ENCODE peak calls at places on chromosomes 7 and 10, in four cellular contexts. One of them, this sample, is unnamed.

GRCh38 chr7:135808206-135808605 is 59.6 kb upstream of the FAM180A start:
- DNase-seq in HCT116: no peak
- DNase-seq in HepG2: no peak
- DNase-seq in K562: no peak
- DNase-seq in this sample: no peak

GRCh38 chr10:22481106-22481505 is 135.8 kb downstream of the SPAG6 start:
- DNase-seq in HCT116: no peak
- DNase-seq in K562: no peak
- DNase-seq in HepG2: no peak
- DNase-seq in this sample: no peak

GRCh38 chr10:60399343-60399742 is 9.7 kb upstream of the ANK3 start:
- DNase-seq in HCT116: no peak
- DNase-seq in HepG2: no peak
- DNase-seq in K562: no peak
- DNase-seq in this sample: no peak

GRCh38 chr10:60488111-60488669 is 98.5 kb upstream of the ANK3 start:
- DNase-seq in K562: no peak
- DNase-seq in HCT116: no peak
- DNase-seq in HepG2: no peak
- DNase-seq in this sample: no peak

GRCh38 chr10:20898851-20899250 is 1.7 kb upstream of the NEBL start:
- DNase-seq in HepG2: no peak
- DNase-seq in K562: no peak
- DNase-seq in HCT116: no peak
- DNase-seq in this sample: no peak

GRCh38 chr10:57188846-57189245 is 827.8 kb upstream of the ZWINT start:
- DNase-seq in HCT116: no peak
- DNase-seq in K562: no peak
- DNase-seq in HepG2: no peak
- DNase-seq in this sample: no peak

GRCh38 chr7:57327081-57327480 is 122.9 kb upstream of the ZNF716 start:
- DNase-seq in HCT116: no peak
- DNase-seq in K562: no peak
- DNase-seq in HepG2: no peak
- DNase-seq in this sample: no peak

GRCh38 chr10:122551450-122551849 is 9.1 kb upstream of the DMBT1 start:
- DNase-seq in K562: no peak
- DNase-seq in HepG2: peak
- DNase-seq in HCT116: no peak
- DNase-seq in this sample: no peak

GRCh38 chr10:110918633-110919348 is at the start of gene BBIP1:
- DNase-seq in HCT116: peak
- DNase-seq in HepG2: peak
- DNase-seq in K562: no peak
- DNase-seq in this sample: peak

GRCh38 chr7:473870-474604 is 45.6 kb downstream of the PDGFA start:
- DNase-seq in HepG2: no peak
- DNase-seq in HCT116: no peak
- DNase-seq in K562: no peak
- DNase-seq in this sample: no peak

GRCh38 chr7:472640-472957 is 47.0 kb downstream of the PDGFA start:
- DNase-seq in K562: no peak
- DNase-seq in HCT116: no peak
- DNase-seq in HepG2: no peak
- DNase-seq in this sample: no peak

GRCh38 chr7:471191-471865 is 48.3 kb downstream of the PDGFA start:
- DNase-seq in HCT116: no peak
- DNase-seq in K562: peak
- DNase-seq in HepG2: no peak
- DNase-seq in this sample: no peak

GRCh38 chr7:473211-473734 is 46.4 kb downstream of the PDGFA start:
- DNase-seq in HCT116: no peak
- DNase-seq in K562: no peak
- DNase-seq in HepG2: no peak
- DNase-seq in this sample: no peak

GRCh38 chr7:471866-472639 is 47.6 kb downstream of the PDGFA start:
- DNase-seq in HepG2: peak
- DNase-seq in K562: peak
- DNase-seq in HCT116: no peak
- DNase-seq in this sample: no peak
- TF ChIP-seq SIN3A in HepG2: no peak
- TF ChIP-seq SIN3A in K562: no peak
- TF ChIP-seq SIN3A in HCT116: no peak
- TF ChIP-seq SIN3A in this sample: no peak

GRCh38 chr7:38105874-38106483 is 72.1 kb upstream of the STARD3NL start:
- DNase-seq in K562: peak
- DNase-seq in HCT116: peak
- DNase-seq in HepG2: peak
- DNase-seq in this sample: peak
- TF ChIP-seq SIN3A in K562: no peak
- TF ChIP-seq SIN3A in HCT116: no peak
- TF ChIP-seq SIN3A in HepG2: no peak
- TF ChIP-seq SIN3A in this sample: no peak

GRCh38 chr10:50917486-50917885 is 32.1 kb upstream of the A1CF start:
- DNase-seq in HCT116: no peak
- DNase-seq in HepG2: no peak
- DNase-seq in K562: no peak
- DNase-seq in this sample: no peak

GRCh38 chr10:50919010-50919409 is 33.6 kb upstream of the A1CF start:
- DNase-seq in K562: no peak
- DNase-seq in HCT116: no peak
- DNase-seq in HepG2: no peak
- DNase-seq in this sample: no peak

GRCh38 chr10:50918529-50918928 is 33.1 kb upstream of the A1CF start:
- DNase-seq in K562: no peak
- DNase-seq in HCT116: no peak
- DNase-seq in HepG2: no peak
- DNase-seq in this sample: no peak
- TF ChIP-seq SIN3A in K562: no peak
- TF ChIP-seq SIN3A in HCT116: no peak
- TF ChIP-seq SIN3A in HepG2: no peak
- TF ChIP-seq SIN3A in this sample: no peak

DNA sequence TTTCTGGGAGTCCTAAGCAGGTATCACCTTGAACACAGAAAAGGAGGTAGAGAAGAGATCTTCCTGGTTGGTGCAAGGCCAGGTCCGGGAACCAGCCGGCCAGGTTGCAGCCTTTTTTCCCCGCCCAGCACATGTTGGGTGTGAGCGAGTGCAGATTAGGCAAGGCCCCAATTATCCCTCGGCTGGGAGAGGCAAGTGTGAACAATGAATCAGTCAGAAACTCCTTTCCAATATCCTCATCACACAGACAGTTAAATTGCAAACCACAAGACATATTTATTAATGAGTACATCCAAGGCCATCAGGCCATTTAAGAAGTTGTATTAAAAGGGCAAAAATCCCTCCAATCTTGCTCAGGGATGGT is 115.0 kb upstream of the AFAP1L2 start:
- DNase-seq in K562: no peak
- DNase-seq in HCT116: peak
- DNase-seq in HepG2: no peak
- DNase-seq in this sample: peak
- TF ChIP-seq SIN3A in K562: no peak
- TF ChIP-seq SIN3A in HCT116: no peak
- TF ChIP-seq SIN3A in HepG2: no peak
- TF ChIP-seq SIN3A in this sample: no peak

DNA sequence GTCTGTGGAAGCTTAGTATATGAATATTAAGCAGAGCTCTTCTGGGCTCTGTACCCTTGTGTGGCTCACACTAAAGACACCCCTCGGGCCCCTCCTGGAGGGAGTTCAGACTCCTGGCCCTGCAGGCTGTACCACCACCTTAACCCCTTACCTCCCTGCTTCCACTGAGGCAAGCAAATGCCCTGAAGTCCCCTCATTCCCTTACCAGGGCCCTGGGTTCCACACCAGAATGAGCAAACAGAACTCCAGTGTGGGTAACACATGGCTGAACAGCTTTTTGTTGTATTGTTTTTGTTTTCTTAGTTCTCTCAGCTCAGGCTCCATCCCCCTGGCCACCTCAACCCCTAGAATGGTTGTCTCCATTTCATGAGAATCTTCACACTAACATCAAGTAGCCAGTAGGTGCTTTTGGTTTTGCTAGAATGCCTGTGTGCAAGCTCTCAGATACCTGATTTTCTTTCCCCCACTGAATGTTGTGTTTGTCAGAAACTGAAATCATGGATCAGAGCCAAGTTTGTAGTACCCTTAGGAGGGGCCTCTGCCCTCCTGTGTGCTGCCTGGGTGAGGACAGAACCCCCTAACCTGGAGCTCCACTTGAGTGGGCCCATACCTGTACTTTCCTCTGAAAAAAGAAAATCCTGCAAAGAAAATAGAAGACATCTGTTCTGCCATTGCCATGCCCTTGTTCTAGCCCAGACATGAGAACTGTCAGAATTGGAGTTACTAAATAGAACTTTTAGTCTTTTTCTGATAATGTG is 2.8 kb upstream of the WAPL start:
- DNase-seq in K562: no peak
- DNase-seq in HepG2: no peak
- DNase-seq in HCT116: no peak
- DNase-seq in this sample: no peak
- TF ChIP-seq SIN3A in K562: no peak
- TF ChIP-seq SIN3A in HepG2: no peak
- TF ChIP-seq SIN3A in HCT116: no peak
- TF ChIP-seq SIN3A in this sample: no peak

DNA sequence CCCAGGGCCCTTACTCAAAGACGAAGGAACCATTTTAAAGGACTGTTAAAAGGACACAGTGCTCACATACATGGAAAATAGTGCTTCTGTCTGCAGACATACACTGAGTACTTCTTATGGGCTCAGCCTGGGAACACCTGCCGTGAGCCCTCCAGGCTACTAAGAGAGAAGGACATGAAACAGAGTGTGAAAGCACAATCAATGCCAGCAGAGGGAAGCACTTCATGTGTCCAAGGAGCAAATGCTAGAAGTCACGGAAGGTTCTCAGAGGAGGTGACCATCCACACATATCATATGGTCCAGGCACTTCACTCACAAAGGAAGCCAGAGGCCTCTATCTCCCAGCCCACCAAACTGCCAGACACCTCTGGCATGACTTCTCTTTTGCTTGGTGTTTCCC is 15.5 kb downstream of the ELMO1 start:
- DNase-seq in HepG2: no peak
- DNase-seq in K562: no peak
- DNase-seq in HCT116: no peak
- DNase-seq in this sample: no peak
- TF ChIP-seq SIN3A in HepG2: no peak
- TF ChIP-seq SIN3A in K562: no peak
- TF ChIP-seq SIN3A in HCT116: no peak
- TF ChIP-seq SIN3A in this sample: no peak

DNA sequence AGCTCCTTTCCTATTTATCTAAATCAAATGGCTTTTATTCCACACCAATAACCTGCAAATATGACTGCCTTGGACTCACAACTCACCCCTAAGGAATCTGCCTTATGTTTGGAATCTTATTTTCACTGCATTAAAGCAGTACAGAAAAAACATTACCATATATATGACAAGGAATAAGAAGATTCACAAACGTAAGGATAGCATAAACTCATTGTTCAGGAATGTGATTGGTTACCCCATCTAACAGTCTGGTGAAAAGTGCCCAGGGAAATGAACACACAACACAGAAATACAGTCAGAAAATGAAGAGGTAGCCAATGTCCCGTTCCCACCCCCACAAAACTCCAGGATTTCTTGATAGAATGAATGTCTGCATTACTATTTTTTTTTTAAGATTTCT is 2.0 kb downstream of the PPP3CB start:
- DNase-seq in K562: no peak
- DNase-seq in HCT116: no peak
- DNase-seq in HepG2: no peak
- DNase-seq in this sample: no peak
- TF ChIP-seq SIN3A in K562: no peak
- TF ChIP-seq SIN3A in HCT116: no peak
- TF ChIP-seq SIN3A in HepG2: no peak
- TF ChIP-seq SIN3A in this sample: no peak

GRCh38 chr7:48109848-48110663 is 21.0 kb downstream of the UPP1 start:
- DNase-seq in HCT116: peak
- DNase-seq in HepG2: peak
- DNase-seq in K562: peak
- DNase-seq in this sample: peak
- TF ChIP-seq SIN3A in HCT116: peak
- TF ChIP-seq SIN3A in HepG2: no peak
- TF ChIP-seq SIN3A in K562: no peak
- TF ChIP-seq SIN3A in this sample: no peak

This sample was measured in Panc1.